ENCODE peak calls at places on chromosomes 11 and 22, in seven cellular contexts. X, S, M, J, N, C and D are unnamed samples.

GRCh38 chr22:27130949-27131745 is 473.8 kb downstream of the MIAT start:
- DNase-seq in X (no peak), S (no peak), M (no peak), J (no peak), N (no peak), C (no peak), D (no peak)

GRCh38 chr11:112172362-112172994 is 2.8 kb upstream of the BCO2 start:
- DNase-seq in X (peak; percentile 35), S (no peak), M (no peak), J (no peak), N (no peak), C (no peak), D (no peak)

GRCh38 chr11:92251980-92252379 is 27.4 kb downstream of the FAT3 start:
- DNase-seq in X (no peak), S (no peak), M (no peak), J (no peak), N (no peak), C (no peak), D (no peak)

GRCh38 chr11:77801477-77801876 is 19.0 kb downstream of the RSF1 start:
- DNase-seq in X (no peak), S (no peak), M (no peak), J (no peak), N (no peak), C (no peak), D (no peak)

GRCh38 chr11:110121204-110121603 is 28.0 kb downstream of the ZC3H12C start:
- DNase-seq in X (peak; percentile 83), S (no peak), M (no peak), J (no peak), N (no peak), C (no peak), D (no peak)

GRCh38 chr22:49810363-49811013 is 17.2 kb downstream of the BRD1 start:
- DNase-seq in X (peak; percentile 24), S (no peak), M (no peak), J (no peak), N (no peak), C (no peak), D (no peak)

GRCh38 chr11:1690167-1691026 is 6.6 kb upstream of the KRTAP5-6 start:
- DNase-seq in X (no peak), S (no peak), M (no peak), J (no peak), N (no peak), C (no peak), D (no peak)

GRCh38 chr11:119371778-119372182 is 9.7 kb downstream of the USP2 start:
- DNase-seq in X (no peak), S (peak; percentile 44), M (no peak), J (no peak), N (no peak), C (no peak), D (no peak)

GRCh38 chr22:28208036-28208435 is 289.0 kb upstream of the PITPNB start:
- DNase-seq in X (peak; percentile 14), S (no peak), M (no peak), J (no peak), N (no peak), C (no peak), D (no peak)

GRCh38 chr11:76910620-76911414 is 50.1 kb downstream of the ACER3 start:
- DNase-seq in X (no peak), S (peak; percentile 22), M (peak; percentile 20), J (peak; percentile 22), N (no peak), C (peak; percentile 1), D (no peak)

GRCh38 chr22:35102663-35103062 is 36.7 kb downstream of the ISX start:
- DNase-seq in X (no peak), S (no peak), M (no peak), J (no peak), N (peak; percentile 51), C (no peak), D (peak; percentile 51)

GRCh38 chr11:67732045-67732787 is 57.8 kb upstream of the ALDH3B2 start:
- DNase-seq in X (no peak), S (peak; percentile 43), M (no peak), J (no peak), N (peak; percentile 70), C (no peak), D (peak; percentile 15)

GRCh38 chr22:50702821-50703725 is 30.4 kb downstream of the SHANK3 start:
- DNase-seq in X (no peak), S (peak; percentile 7), M (no peak), J (peak; percentile 11), N (no peak), C (no peak), D (no peak)

GRCh38 chr11:113351490-113351889 is 36.1 kb upstream of the ANKK1 start:
- DNase-seq in X (no peak), S (no peak), M (no peak), J (no peak), N (no peak), C (no peak), D (no peak)

GRCh38 chr11:32184057-32185055 is 93.5 kb downstream of the RCN1 start:
- DNase-seq in X (no peak), S (no peak), M (no peak), J (no peak), N (no peak), C (no peak), D (peak; percentile 45)

GRCh38 chr11:45919806-45920530 is 2.3 kb upstream of the PEX16 start:
- DNase-seq in X (no peak), S (peak; percentile 13), M (peak; percentile 21), J (peak; percentile 16), N (no peak), C (no peak), D (no peak)

GRCh38 chr11:102172127-102172848 is 62.0 kb downstream of the YAP1 start:
- DNase-seq in X (peak; percentile 58), S (peak; percentile 15), M (no peak), J (no peak), N (peak; percentile 12), C (no peak), D (no peak)

GRCh38 chr22:27705391-27706080 is 96.0 kb downstream of the MN1 start:
- DNase-seq in X (no peak), S (no peak), M (no peak), J (no peak), N (no peak), C (no peak), D (no peak)

GRCh38 chr11:19243601-19244000 is 2.9 kb upstream of the E2F8 start:
- DNase-seq in X (no peak), S (no peak), M (no peak), J (no peak), N (no peak), C (no peak), D (no peak)

GRCh38 chr11:521179-521688 is 14.1 kb downstream of the HRAS start:
- DNase-seq in X (no peak), S (no peak), M (no peak), J (no peak), N (no peak), C (no peak), D (no peak)

GRCh38 chr11:96242971-96243647 is 99.9 kb downstream of the MAML2 start:
- DNase-seq in X (peak; percentile 99), S (peak; percentile 90), M (peak; percentile 93), J (peak; percentile 94), N (peak; percentile 91), C (peak; percentile 95), D (peak; percentile 85)
- TF ChIP-seq CTCF in X (no peak), S (no peak), M (no peak), J (no peak), N (no peak), C (no peak), D (no peak)

GRCh38 chr22:45229181-45229580 is 11.5 kb downstream of the KIAA0930 start:
- DNase-seq in X (no peak), S (no peak), M (no peak), J (no peak), N (no peak), C (no peak), D (no peak)
- TF ChIP-seq CTCF in X (no peak), S (no peak), M (no peak), J (no peak), N (no peak), C (no peak), D (no peak)

DNA sequence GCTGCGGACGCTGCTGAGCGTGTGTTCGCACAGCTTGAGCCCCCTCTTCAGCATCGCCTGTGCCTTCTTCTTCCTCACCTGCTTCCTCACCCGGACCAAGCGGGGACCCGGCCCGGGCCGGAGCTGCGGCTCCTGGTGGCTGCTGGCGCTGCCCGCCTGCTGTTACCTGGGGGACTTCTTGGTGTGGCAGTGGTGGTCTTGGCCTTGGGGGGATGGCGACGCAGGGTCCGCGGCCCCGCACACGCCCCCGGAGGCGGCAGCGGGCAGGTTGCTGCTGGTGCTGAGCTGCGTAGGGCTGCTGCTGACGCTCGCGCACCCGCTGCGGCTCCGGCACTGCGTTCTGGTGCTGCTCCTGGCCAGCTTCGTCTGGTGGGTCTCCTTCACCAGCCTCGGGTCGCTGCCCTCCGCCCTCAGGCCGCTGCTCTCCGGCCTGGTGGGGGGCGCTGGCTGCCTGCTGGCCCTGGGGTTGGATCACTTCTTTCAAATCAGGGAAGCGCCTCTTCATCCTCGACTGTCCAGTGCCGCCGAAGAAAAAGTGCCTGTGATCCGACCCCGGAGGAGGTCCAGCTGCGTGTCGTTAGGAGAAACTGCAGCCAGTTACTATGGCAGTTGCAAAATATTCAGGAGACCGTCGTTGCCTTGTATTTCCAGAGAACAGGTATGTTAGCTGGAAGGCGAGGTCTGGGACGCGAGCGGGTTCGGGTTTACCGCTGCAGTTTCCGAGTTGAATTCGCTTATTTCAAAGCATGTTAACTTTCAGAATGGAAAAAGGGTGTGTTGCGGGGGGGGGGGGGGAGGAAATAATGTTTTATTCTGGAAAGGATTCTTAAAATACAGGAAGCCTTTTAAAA is 1.0 kb downstream of the PDE3B start:
- DNase-seq in X (peak; percentile 29), S (peak; percentile 51), M (peak; percentile 57), J (peak; percentile 29), N (peak; percentile 45), C (no peak), D (peak; percentile 45)
- TF ChIP-seq CTCF in X (no peak), S (no peak), M (no peak), J (peak; percentile 38), N (no peak), C (no peak), D (no peak)

GRCh38 chr11:66491315-66491935 is 11.2 kb downstream of the DPP3 start:
- DNase-seq in X (no peak), S (no peak), M (no peak), J (no peak), N (no peak), C (no peak), D (no peak)
- TF ChIP-seq CTCF in X (peak; percentile 65), S (no peak), M (no peak), J (peak; percentile 36), N (peak; percentile 32), C (peak; percentile 40), D (peak; percentile 2)

GRCh38 chr11:66070604-66071325 is 693 bp downstream of the PACS1 start:
- DNase-seq in X (peak; percentile 51), S (peak; percentile 61), M (peak; percentile 64), J (peak; percentile 68), N (peak; percentile 30), C (no peak), D (no peak)

GRCh38 chr11:66067640-66068039 is 2.4 kb upstream of the PACS1 start:
- DNase-seq in X (no peak), S (no peak), M (no peak), J (no peak), N (no peak), C (no peak), D (no peak)

GRCh38 chr11:66068154-66068821 is 1.8 kb upstream of the PACS1 start:
- DNase-seq in X (peak; percentile 62), S (peak; percentile 73), M (peak; percentile 57), J (peak; percentile 69), N (peak; percentile 84), C (no peak), D (peak; percentile 70)

GRCh38 chr11:66069715-66070603 is at the start of gene PACS1:
- DNase-seq in X (peak; percentile 76), S (peak; percentile 65), M (peak; percentile 77), J (peak; percentile 86), N (peak; percentile 51), C (peak; percentile 40), D (peak; percentile 90)

GRCh38 chr11:66068923-66069714 is 953 bp upstream of the PACS1 start:
- DNase-seq in X (peak; percentile 44), S (peak; percentile 63), M (peak; percentile 67), J (peak; percentile 40), N (peak; percentile 32), C (peak; percentile 53), D (peak; percentile 64)
- TF ChIP-seq CTCF in X (peak; percentile 21), S (no peak), M (no peak), J (no peak), N (no peak), C (peak; percentile 19), D (peak; percentile 16)